ENCODE peak calls at places on chromosomes 13 and 19, in four cellular contexts. D is K562, T is A549, B is H1. Z is an unnamed sample.

GRCh38 chr13:39284801-39285388 is 246.6 kb downstream of the NHLRC3 start:
- DNase-seq in D (no peak), T (no peak), B (no peak), Z (no peak)

GRCh38 chr13:75661443-75661842 is 25.3 kb downstream of the LMO7 start:
- DNase-seq in D (no peak), T (no peak), B (no peak), Z (no peak)

GRCh38 chr13:44786724-44787123 is 202.5 kb downstream of the NUFIP1 start:
- DNase-seq in D (no peak), T (no peak), B (no peak), Z (no peak)

GRCh38 chr13:29888306-29888705 is 37.9 kb upstream of the UBL3 start:
- DNase-seq in D (no peak), T (no peak), B (no peak), Z (no peak)

GRCh38 chr19:45657520-45658163 is 10.4 kb upstream of the GIPR start:
- DNase-seq in D (no peak), T (no peak), B (no peak), Z (peak)

GRCh38 chr13:37534181-37534580 is 64.4 kb downstream of the POSTN start:
- DNase-seq in D (no peak), T (no peak), B (no peak), Z (no peak)

GRCh38 chr19:38455031-38455430 is 21.5 kb downstream of the RYR1 start:
- DNase-seq in D (no peak), T (no peak), B (no peak), Z (peak)

GRCh38 chr19:44757735-44758505 is 9.4 kb downstream of the BCL3 start:
- DNase-seq in D (no peak), T (no peak), B (peak), Z (no peak)

GRCh38 chr13:43640476-43640875 is 146.3 kb downstream of the ENOX1 start:
- DNase-seq in D (no peak), T (no peak), B (no peak), Z (no peak)

GRCh38 chr13:40158218-40158617 is 502.8 kb downstream of the COG6 start:
- DNase-seq in D (no peak), T (no peak), B (no peak), Z (no peak)

GRCh38 chr13:76231522-76232167 is 595.5 kb downstream of the LMO7 start:
- DNase-seq in D (no peak), T (no peak), B (no peak), Z (no peak)

DNA sequence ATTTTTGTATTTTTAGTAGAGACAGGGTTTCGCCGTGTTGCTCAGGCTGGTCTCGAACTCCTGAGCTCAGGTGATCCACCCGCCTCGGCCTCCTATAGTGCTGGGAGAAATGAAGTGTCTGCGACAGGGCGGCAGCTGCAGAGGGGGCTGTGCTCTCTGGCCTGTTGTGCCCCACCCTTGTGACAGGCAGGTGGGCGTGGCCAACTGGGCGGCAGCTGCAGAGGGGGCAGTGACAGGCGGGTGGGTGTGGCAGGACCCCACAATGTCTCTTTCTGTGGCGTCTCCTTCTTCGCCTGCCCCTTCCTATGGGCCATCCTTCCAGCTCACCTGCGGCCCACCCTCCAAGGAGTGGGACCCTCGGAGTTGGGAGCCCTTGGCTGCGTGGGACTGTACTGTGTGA is 11.8 kb downstream of the STK11 start:
- DNase-seq in D (no peak), T (no peak), B (peak), Z (no peak)
- TF ChIP-seq RNF2 in D (no peak), T (no peak), B (no peak), Z (no peak)

DNA sequence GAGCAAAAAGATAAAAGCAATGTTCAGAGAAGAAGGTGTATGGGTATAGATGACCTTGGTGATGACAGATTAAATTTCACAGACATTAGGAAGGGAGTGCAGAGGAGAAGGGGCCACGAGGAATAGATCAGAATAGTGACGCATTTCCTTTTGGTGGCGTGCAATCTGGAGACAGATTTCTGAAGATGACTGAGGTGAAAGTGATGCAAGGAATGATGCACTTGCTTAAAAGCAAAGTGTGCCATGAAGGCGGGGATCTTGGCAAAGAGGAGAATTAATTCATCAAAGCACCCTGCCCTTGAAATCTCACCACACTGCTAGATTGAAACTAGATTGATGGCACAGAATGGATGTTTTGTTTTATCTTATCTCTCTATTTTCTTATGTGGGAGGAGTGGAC is 202.4 kb downstream of the ITGBL1 start:
- DNase-seq in D (no peak), T (peak), B (no peak), Z (no peak)
- TF ChIP-seq RNF2 in D (no peak), T (no peak), B (no peak), Z (no peak)

DNA sequence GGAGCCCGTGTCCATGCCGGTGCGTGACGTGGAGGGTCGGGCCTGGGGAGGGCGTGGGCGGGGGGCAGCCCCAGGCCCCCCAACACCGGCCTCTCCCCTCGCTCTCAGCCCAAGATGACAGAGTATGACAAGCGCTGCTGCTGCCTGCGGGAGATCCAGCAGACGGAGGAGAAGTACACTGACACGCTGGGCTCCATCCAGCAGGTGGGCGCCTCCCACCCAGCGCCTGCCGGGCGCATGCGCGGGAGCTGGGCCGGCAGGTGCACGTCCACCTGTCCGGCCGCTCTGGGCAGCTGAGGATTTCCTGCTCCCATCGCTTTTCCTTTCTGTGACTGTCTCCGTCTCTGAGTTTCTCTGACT is 49.8 kb downstream of the VAV1 start:
- DNase-seq in D (no peak), T (no peak), B (no peak), Z (no peak)
- TF ChIP-seq RNF2 in D (no peak), T (no peak), B (no peak), Z (no peak)

GRCh38 chr19:6720369-6721112 is at the start of gene C3:
- DNase-seq in D (no peak), T (peak), B (no peak), Z (peak)
- TF ChIP-seq RNF2 in D (no peak), T (no peak), B (no peak), Z (no peak)

GRCh38 chr13:48070942-48071341 is 24.0 kb downstream of the MED4 start:
- DNase-seq in D (no peak), T (no peak), B (no peak), Z (no peak)

GRCh38 chr13:48072787-48073186 is 22.1 kb downstream of the MED4 start:
- DNase-seq in D (no peak), T (no peak), B (no peak), Z (no peak)

GRCh38 chr13:48074006-48074405 is 20.9 kb downstream of the MED4 start:
- DNase-seq in D (no peak), T (no peak), B (no peak), Z (no peak)

GRCh38 chr13:48069573-48069972 is 25.3 kb downstream of the MED4 start:
- DNase-seq in D (no peak), T (no peak), B (no peak), Z (no peak)

DNA sequence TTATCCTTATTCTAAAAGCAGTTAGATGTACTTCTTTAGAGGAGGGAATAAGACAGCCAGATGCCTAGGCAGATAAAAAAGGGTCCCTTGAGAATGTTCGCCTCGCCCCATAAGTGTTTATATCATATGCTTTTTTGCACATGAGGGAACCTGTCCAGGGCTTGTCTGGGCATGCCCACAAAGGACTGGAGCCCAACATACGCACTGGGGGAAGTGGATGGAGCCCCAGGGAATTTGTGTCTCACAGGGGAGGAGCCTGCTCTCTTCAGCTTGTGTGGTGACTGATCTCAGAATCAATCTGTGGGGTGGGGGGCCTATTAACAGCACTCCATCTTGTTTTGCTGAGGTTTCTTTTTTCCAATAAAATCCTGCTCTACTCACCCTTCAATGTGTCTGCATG is 22.6 kb downstream of the MED4 start:
- DNase-seq in D (no peak), T (no peak), B (no peak), Z (no peak)
- TF ChIP-seq RNF2 in D (no peak), T (no peak), B (no peak), Z (no peak)

GRCh38 chr13:73677041-73677589 is 457.1 kb downstream of the KLF12 start:
- DNase-seq in D (no peak), T (peak), B (no peak), Z (no peak)
- TF ChIP-seq RNF2 in D (no peak), T (no peak), B (no peak), Z (no peak)

DNA sequence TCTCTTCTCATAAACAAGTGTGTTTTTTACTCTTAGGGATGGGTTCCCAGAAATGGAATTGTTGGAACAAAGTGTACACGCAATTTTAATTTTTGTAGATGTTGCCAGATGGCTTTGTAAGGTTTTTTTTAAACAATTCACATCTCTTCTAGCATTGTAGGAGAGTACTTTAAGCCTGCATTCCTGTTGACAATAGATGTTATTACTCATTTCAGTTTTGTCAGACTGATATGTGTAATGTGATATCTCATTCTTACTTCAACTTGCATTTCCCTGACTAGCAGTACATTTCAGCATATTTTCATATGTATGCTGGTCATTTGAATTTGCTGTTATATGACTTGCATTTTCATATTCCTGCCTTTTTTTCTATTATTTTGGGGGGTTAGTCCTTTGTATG is 186.6 kb upstream of the SLITRK6 start:
- DNase-seq in D (no peak), T (no peak), B (no peak), Z (no peak)
- TF ChIP-seq RNF2 in D (no peak), T (no peak), B (no peak), Z (no peak)

GRCh38 chr13:99528547-99528946 is 27.3 kb downstream of the TM9SF2 start:
- DNase-seq in D (no peak), T (peak), B (no peak), Z (peak)
- TF ChIP-seq RNF2 in D (no peak), T (no peak), B (no peak), Z (no peak)

Z was measured in HepG2.